ENCODE peak calls at places on chromosomes 3 and 15, in nine cellular contexts. R is brain microvascular endothelial cell; A is stimulated activated naive CD8-positive, alpha-beta T cell treated with anti-CD3 and anti-CD28 coated beads, Interleukin-15, amount 100 ng/mL, for 72 hours; N is AG09309; C is LHCN-M2; V is mammary epithelial cell; U is frontal cortex; P is iris pigment epithelial cell; D is lower lobe of right lung. Z is an unnamed sample.

GRCh38 chr3:31174055-31174454 is 279.6 kb upstream of the GADL1 start:
- DNase-seq in R (no peak), A (no peak), N (no peak), C (no peak), V (no peak), U (no peak), P (no peak), D (no peak), Z (no peak)

GRCh38 chr15:63111481-63111880 is 10.2 kb upstream of the LACTB start:
- DNase-seq in R (no peak), A (no peak), N (no peak), C (no peak), V (no peak), U (no peak), P (no peak), D (no peak), Z (no peak)

GRCh38 chr3:58306662-58307286 is 454 bp downstream of the HTD2 start:
- DNase-seq in R (peak; percentile 18), A (peak; percentile 41), N (no peak), C (peak; percentile 27), V (peak; percentile 56), U (no peak), P (peak; percentile 47), D (peak; percentile 56), Z (peak; percentile 64)

GRCh38 chr3:14245822-14246221 is 67.2 kb downstream of the LSM3 start:
- DNase-seq in R (no peak), A (no peak), N (no peak), C (no peak), V (no peak), U (no peak), P (no peak), D (no peak), Z (no peak)

GRCh38 chr15:90799639-90800038 is 68.7 kb upstream of the FURIN start:
- DNase-seq in R (no peak), A (no peak), N (no peak), C (no peak), V (no peak), U (no peak), P (no peak), D (no peak), Z (no peak)

GRCh38 chr3:164620956-164621355 is 457.3 kb downstream of the SI start:
- DNase-seq in R (no peak), A (no peak), N (no peak), C (no peak), V (no peak), U (no peak), P (no peak), D (no peak), Z (no peak)

GRCh38 chr3:197542741-197543454 is 12.9 kb downstream of the BDH1 start:
- DNase-seq in R (no peak), A (no peak), N (no peak), C (no peak), V (no peak), U (no peak), P (no peak), D (peak; percentile 74), Z (no peak)

GRCh38 chr15:100716456-100717085 is 114.2 kb downstream of the ASB7 start:
- DNase-seq in R (no peak), A (no peak), N (no peak), C (no peak), V (no peak), U (no peak), P (no peak), D (no peak), Z (peak; percentile 25)

GRCh38 chr15:85164841-85165466 is 183.3 kb downstream of the PDE8A start:
- DNase-seq in R (no peak), A (no peak), N (no peak), C (no peak), V (peak; percentile 13), U (no peak), P (no peak), D (no peak), Z (no peak)

GRCh38 chr3:132535575-132536441 is 61.3 kb upstream of the ACKR4 start:
- DNase-seq in R (peak; percentile 86), A (peak; percentile 57), N (peak; percentile 78), C (peak; percentile 78), V (peak; percentile 50), U (peak; percentile 28), P (peak; percentile 89), D (no peak), Z (peak; percentile 68)

GRCh38 chr3:190504354-190505125 is 9.3 kb upstream of the IL1RAP start:
- DNase-seq in R (no peak), A (no peak), N (no peak), C (no peak), V (peak; percentile 68), U (no peak), P (no peak), D (no peak), Z (no peak)

GRCh38 chr15:25226360-25226759 is 212.5 kb downstream of the UBE3A start:
- DNase-seq in R (no peak), A (no peak), N (no peak), C (no peak), V (no peak), U (no peak), P (no peak), D (no peak), Z (no peak)

GRCh38 chr3:195708066-195708465 is 12.7 kb upstream of the MUC20 start:
- DNase-seq in R (no peak), A (no peak), N (no peak), C (no peak), V (no peak), U (no peak), P (no peak), D (no peak), Z (no peak)

GRCh38 chr15:74458473-74458872 is 2.5 kb downstream of the UBL7 start:
- DNase-seq in R (no peak), A (no peak), N (no peak), C (no peak), V (no peak), U (no peak), P (no peak), D (no peak), Z (no peak)

GRCh38 chr3:193911784-193912183 is 224.2 kb upstream of the HES1 start:
- DNase-seq in R (no peak), A (no peak), N (no peak), C (no peak), V (no peak), U (no peak), P (no peak), D (no peak), Z (no peak)

GRCh38 chr3:67006460-67006859 is 8.4 kb downstream of the KBTBD8 start:
- DNase-seq in R (peak; percentile 48), A (no peak), N (no peak), C (no peak), V (no peak), U (no peak), P (peak; percentile 93), D (no peak), Z (no peak)

GRCh38 chr3:46667657-46668056 is 25.8 kb downstream of the ALS2CL start:
- DNase-seq in R (no peak), A (no peak), N (no peak), C (no peak), V (no peak), U (no peak), P (no peak), D (peak; percentile 34), Z (no peak)

GRCh38 chr15:27598251-27599045 is 500.7 kb downstream of the OCA2 start:
- DNase-seq in R (no peak), A (no peak), N (no peak), C (no peak), V (no peak), U (no peak), P (no peak), D (no peak), Z (no peak)

GRCh38 chr15:64773606-64774555 is 1.5 kb downstream of the RBPMS2 start:
- DNase-seq in R (no peak), A (no peak), N (no peak), C (no peak), V (no peak), U (no peak), P (no peak), D (no peak), Z (peak; percentile 56)

GRCh38 chr3:153232737-153233330 is 70.8 kb downstream of the RAP2B start:
- DNase-seq in R (no peak), A (no peak), N (peak; percentile 67), C (peak; percentile 73), V (no peak), U (no peak), P (peak; percentile 84), D (no peak), Z (no peak)

GRCh38 chr3:115571413-115571812 is 51.9 kb upstream of the GAP43 start:
- DNase-seq in R (no peak), A (no peak), N (no peak), C (no peak), V (no peak), U (no peak), P (no peak), D (no peak), Z (no peak)

GRCh38 chr15:101107625-101108457 is 144.0 kb downstream of the CHSY1 start:
- DNase-seq in R (no peak), A (no peak), N (no peak), C (no peak), V (no peak), U (no peak), P (no peak), D (no peak), Z (peak; percentile 37)

GRCh38 chr15:57398336-57398735 is 22.0 kb downstream of the CGNL1 start:
- DNase-seq in R (no peak), A (no peak), N (no peak), C (no peak), V (no peak), U (no peak), P (no peak), D (no peak), Z (no peak)

GRCh38 chr15:74318376-74319137 is 48.9 kb downstream of the CYP11A1 start:
- DNase-seq in R (peak; percentile 40), A (no peak), N (no peak), C (no peak), V (no peak), U (no peak), P (no peak), D (no peak), Z (no peak)

GRCh38 chr15:88700716-88701115 is 61.9 kb downstream of the ISG20 start:
- DNase-seq in R (no peak), A (no peak), N (no peak), C (no peak), V (no peak), U (no peak), P (no peak), D (no peak), Z (no peak)

GRCh38 chr15:75023194-75024101 is at the start of gene PPCDC:
- DNase-seq in R (peak; percentile 94), A (peak; percentile 93), N (peak; percentile 73), C (peak; percentile 94), V (peak; percentile 93), U (peak; percentile 99), P (peak; percentile 93), D (peak; percentile 97), Z (peak; percentile 98)

GRCh38 chr15:82894971-82895520 is 57.5 kb downstream of the HOMER2 start:
- DNase-seq in R (no peak), A (no peak), N (no peak), C (peak; percentile 89), V (no peak), U (no peak), P (peak; percentile 3), D (no peak), Z (no peak)

GRCh38 chr3:141686477-141687280 is 51.4 kb upstream of the RNF7 start:
- DNase-seq in R (peak; percentile 48), A (no peak), N (peak; percentile 25), C (peak; percentile 98), V (peak; percentile 53), U (peak; percentile 46), P (peak; percentile 58), D (peak; percentile 73), Z (no peak)

GRCh38 chr15:90106522-90107117 is 4.4 kb upstream of the IDH2 start:
- DNase-seq in R (peak; percentile 56), A (no peak), N (no peak), C (peak; percentile 62), V (peak; percentile 68), U (peak; percentile 57), P (peak; percentile 41), D (no peak), Z (no peak)

Z was measured in ecto neural progenitor cell.